ENCODE peak calls at places on chromosomes 1 and 21, in five cellular contexts. One of them, this sample, is unnamed.

GRCh38 chr1:110245876-110246620 is 35.9 kb downstream of the KCNC4 start:
- DNase-seq in ovary: no peak
- DNase-seq in IMR-90: no peak
- DNase-seq in heart right ventricle: no peak
- DNase-seq in PC-9: no peak
- DNase-seq in this sample: no peak

GRCh38 chr1:13513063-13513884 is 529 bp downstream of the LRRC38 start:
- DNase-seq in IMR-90: no peak
- DNase-seq in ovary: no peak
- DNase-seq in PC-9: no peak
- DNase-seq in heart right ventricle: no peak
- DNase-seq in this sample: no peak

GRCh38 chr1:23544444-23545389 is 13.7 kb upstream of the E2F2 start:
- DNase-seq in heart right ventricle: peak
- DNase-seq in ovary: peak
- DNase-seq in PC-9: peak
- DNase-seq in IMR-90: peak
- DNase-seq in this sample: no peak

GRCh38 chr1:17540255-17541001 is 930 bp downstream of the ARHGEF10L start:
- DNase-seq in PC-9: no peak
- DNase-seq in heart right ventricle: peak
- DNase-seq in IMR-90: no peak
- DNase-seq in ovary: peak
- DNase-seq in this sample: no peak

GRCh38 chr1:117615474-117615873 is 9.6 kb downstream of the TENT5C start:
- DNase-seq in heart right ventricle: no peak
- DNase-seq in IMR-90: no peak
- DNase-seq in ovary: no peak
- DNase-seq in PC-9: no peak
- DNase-seq in this sample: no peak

GRCh38 chr1:112935474-112936289 is 20.3 kb downstream of the SLC16A1 start:
- DNase-seq in heart right ventricle: no peak
- DNase-seq in IMR-90: peak
- DNase-seq in PC-9: no peak
- DNase-seq in ovary: no peak
- DNase-seq in this sample: no peak

GRCh38 chr1:108478429-108479015 is 28.4 kb downstream of the NBPF6 start:
- DNase-seq in ovary: no peak
- DNase-seq in heart right ventricle: no peak
- DNase-seq in PC-9: no peak
- DNase-seq in IMR-90: no peak
- DNase-seq in this sample: no peak

GRCh38 chr21:43892984-43893535 is 28.0 kb downstream of the AGPAT3 start:
- DNase-seq in IMR-90: no peak
- DNase-seq in PC-9: no peak
- DNase-seq in heart right ventricle: no peak
- DNase-seq in ovary: no peak
- DNase-seq in this sample: no peak

GRCh38 chr1:35600593-35600992 is 27.5 kb downstream of the TFAP2E start:
- DNase-seq in PC-9: no peak
- DNase-seq in ovary: no peak
- DNase-seq in heart right ventricle: no peak
- DNase-seq in IMR-90: no peak
- DNase-seq in this sample: no peak

GRCh38 chr1:41341756-41342562 is 19.3 kb upstream of the FOXO6 start:
- DNase-seq in heart right ventricle: no peak
- DNase-seq in PC-9: peak
- DNase-seq in ovary: peak
- DNase-seq in IMR-90: no peak
- DNase-seq in this sample: no peak

GRCh38 chr1:234954613-234955012 is 174.0 kb downstream of the TOMM20 start:
- DNase-seq in ovary: no peak
- DNase-seq in heart right ventricle: no peak
- DNase-seq in IMR-90: no peak
- DNase-seq in PC-9: no peak
- DNase-seq in this sample: no peak

GRCh38 chr1:178653091-178653490 is 72.0 kb upstream of the RALGPS2 start:
- DNase-seq in PC-9: peak
- DNase-seq in heart right ventricle: no peak
- DNase-seq in ovary: no peak
- DNase-seq in IMR-90: peak
- DNase-seq in this sample: no peak

GRCh38 chr1:2962541-2962940 is 58.7 kb upstream of the ACTRT2 start:
- DNase-seq in ovary: no peak
- DNase-seq in PC-9: no peak
- DNase-seq in IMR-90: no peak
- DNase-seq in heart right ventricle: no peak
- DNase-seq in this sample: no peak

GRCh38 chr1:67733741-67734690 is 49.0 kb downstream of the GADD45A start:
- DNase-seq in PC-9: no peak
- DNase-seq in heart right ventricle: no peak
- DNase-seq in ovary: no peak
- DNase-seq in IMR-90: no peak
- DNase-seq in this sample: no peak

GRCh38 chr21:45935628-45936027 is 45.9 kb upstream of the COL6A1 start:
- DNase-seq in ovary: no peak
- DNase-seq in heart right ventricle: no peak
- DNase-seq in PC-9: no peak
- DNase-seq in IMR-90: peak
- DNase-seq in this sample: no peak

GRCh38 chr1:116309090-116309870 is 63.8 kb upstream of the ATP1A1 start:
- DNase-seq in IMR-90: no peak
- DNase-seq in ovary: no peak
- DNase-seq in PC-9: no peak
- DNase-seq in heart right ventricle: no peak
- DNase-seq in this sample: no peak

GRCh38 chr1:70034403-70034802 is 171.0 kb downstream of the LRRC40 start:
- DNase-seq in heart right ventricle: no peak
- DNase-seq in IMR-90: peak
- DNase-seq in ovary: no peak
- DNase-seq in PC-9: peak
- DNase-seq in this sample: peak

GRCh38 chr1:229204863-229205777 is 65.8 kb upstream of the RAB4A start:
- DNase-seq in IMR-90: peak
- DNase-seq in ovary: peak
- DNase-seq in PC-9: no peak
- DNase-seq in heart right ventricle: no peak
- DNase-seq in this sample: peak

GRCh38 chr1:6570987-6571386 is 8.8 kb upstream of the ZBTB48 start:
- DNase-seq in ovary: no peak
- DNase-seq in IMR-90: no peak
- DNase-seq in heart right ventricle: no peak
- DNase-seq in PC-9: no peak
- DNase-seq in this sample: no peak

GRCh38 chr1:221869759-221870158 is 127.9 kb upstream of the DUSP10 start:
- DNase-seq in IMR-90: peak
- DNase-seq in ovary: no peak
- DNase-seq in heart right ventricle: no peak
- DNase-seq in PC-9: no peak
- DNase-seq in this sample: peak

GRCh38 chr1:32754282-32755097 is 51.9 kb upstream of the SYNC start:
- DNase-seq in PC-9: peak
- DNase-seq in IMR-90: peak
- DNase-seq in heart right ventricle: no peak
- DNase-seq in ovary: peak
- DNase-seq in this sample: no peak

GRCh38 chr1:26021647-26022403 is at the start of gene EXTL1:
- DNase-seq in IMR-90: peak
- DNase-seq in heart right ventricle: peak
- DNase-seq in PC-9: no peak
- DNase-seq in ovary: peak
- DNase-seq in this sample: no peak

GRCh38 chr21:41630917-41631316 is 123.0 kb upstream of the TMPRSS2 start:
- DNase-seq in PC-9: no peak
- DNase-seq in IMR-90: no peak
- DNase-seq in ovary: no peak
- DNase-seq in heart right ventricle: no peak
- DNase-seq in this sample: no peak

GRCh38 chr1:51296379-51297357 is 33.7 kb downstream of the TTC39A start:
- DNase-seq in IMR-90: peak
- DNase-seq in PC-9: peak
- DNase-seq in heart right ventricle: peak
- DNase-seq in ovary: peak
- DNase-seq in this sample: peak

GRCh38 chr1:98468111-98468717 is 193.3 kb upstream of the SNX7 start:
- DNase-seq in ovary: no peak
- DNase-seq in heart right ventricle: no peak
- DNase-seq in IMR-90: peak
- DNase-seq in PC-9: peak
- DNase-seq in this sample: peak

GRCh38 chr1:7885513-7886298 is 32.8 kb upstream of the UTS2 start:
- DNase-seq in PC-9: peak
- DNase-seq in IMR-90: no peak
- DNase-seq in ovary: no peak
- DNase-seq in heart right ventricle: no peak
- DNase-seq in this sample: no peak

GRCh38 chr21:42593815-42594157 is 59.6 kb upstream of the PDE9A start:
- DNase-seq in ovary: no peak
- DNase-seq in IMR-90: no peak
- DNase-seq in heart right ventricle: no peak
- DNase-seq in PC-9: no peak
- DNase-seq in this sample: no peak

GRCh38 chr1:67760030-67760821 is 73.0 kb downstream of the GNG12 start:
- DNase-seq in ovary: peak
- DNase-seq in IMR-90: peak
- DNase-seq in heart right ventricle: peak
- DNase-seq in PC-9: peak
- DNase-seq in this sample: no peak

GRCh38 chr1:243523766-243524165 is 267.9 kb downstream of the SDCCAG8 start:
- DNase-seq in PC-9: no peak
- DNase-seq in heart right ventricle: no peak
- DNase-seq in ovary: no peak
- DNase-seq in IMR-90: no peak
- DNase-seq in this sample: no peak

GRCh38 chr1:238537641-238538040 is 646.9 kb upstream of the ZP4 start:
- DNase-seq in PC-9: no peak
- DNase-seq in heart right ventricle: no peak
- DNase-seq in IMR-90: no peak
- DNase-seq in ovary: no peak
- DNase-seq in this sample: no peak

GRCh38 chr1:17741052-17741451 is 14.1 kb upstream of the ACTL8 start:
- DNase-seq in PC-9: no peak
- DNase-seq in heart right ventricle: no peak
- DNase-seq in IMR-90: no peak
- DNase-seq in ovary: no peak
- DNase-seq in this sample: no peak

GRCh38 chr21:29775462-29775861 is 164.3 kb downstream of the GRIK1 start:
- DNase-seq in IMR-90: no peak
- DNase-seq in heart right ventricle: no peak
- DNase-seq in ovary: no peak
- DNase-seq in PC-9: no peak
- DNase-seq in this sample: no peak

GRCh38 chr1:28718601-28719331 is 18.0 kb upstream of the YTHDF2 start:
- DNase-seq in ovary: no peak
- DNase-seq in PC-9: no peak
- DNase-seq in heart right ventricle: no peak
- DNase-seq in IMR-90: peak
- DNase-seq in this sample: peak

GRCh38 chr1:207240325-207241095 is 81.0 kb upstream of the CD55 start:
- DNase-seq in IMR-90: peak
- DNase-seq in ovary: no peak
- DNase-seq in heart right ventricle: no peak
- DNase-seq in PC-9: peak
- DNase-seq in this sample: no peak

GRCh38 chr1:149884433-149885363 is 14.7 kb upstream of the BOLA1 start:
- DNase-seq in ovary: no peak
- DNase-seq in PC-9: peak
- DNase-seq in IMR-90: peak
- DNase-seq in heart right ventricle: no peak
- DNase-seq in this sample: no peak

DNA sequence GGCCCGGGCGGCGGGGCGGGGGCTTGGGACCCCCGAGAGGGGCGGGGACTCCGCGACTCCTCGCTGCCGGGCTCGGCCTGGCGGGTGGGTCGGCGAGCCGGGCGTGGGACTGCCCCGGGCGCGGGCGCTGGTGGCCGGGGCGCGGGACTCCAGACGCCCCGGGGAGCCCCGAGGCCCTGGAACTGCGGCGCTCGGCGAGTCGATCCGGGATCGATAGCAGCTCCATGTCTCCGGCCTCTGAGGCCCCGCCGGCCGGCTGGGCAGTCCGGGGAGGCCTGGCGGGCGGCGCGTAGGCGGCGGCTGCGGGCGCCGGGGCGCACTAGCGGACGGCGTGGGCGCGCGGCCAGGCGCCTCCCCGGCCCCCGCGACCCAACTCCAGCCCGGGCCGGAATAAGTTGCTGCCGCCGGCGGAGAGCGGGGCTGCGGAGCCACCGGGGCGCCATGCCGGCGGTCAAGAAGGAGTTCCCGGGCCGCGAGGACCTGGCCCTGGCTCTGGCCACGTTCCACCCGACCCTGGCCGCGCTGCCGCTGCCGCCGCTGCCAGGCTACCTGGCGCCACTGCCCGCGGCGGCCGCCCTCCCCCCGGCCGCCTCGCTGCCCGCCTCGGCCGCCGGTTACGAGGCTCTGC is 382 bp downstream of the SAMD11 start:
- DNase-seq in ovary: no peak
- DNase-seq in PC-9: no peak
- DNase-seq in IMR-90: no peak
- DNase-seq in heart right ventricle: no peak
- DNase-seq in this sample: no peak
- H3K4me3 ChIP-seq in ovary: peak
- H3K4me3 ChIP-seq in PC-9: peak
- H3K4me3 ChIP-seq in IMR-90: peak
- H3K4me3 ChIP-seq in heart right ventricle: peak
- H3K4me3 ChIP-seq in this sample: peak

GRCh38 chr1:54218883-54219687 is 19.1 kb downstream of the MRPL37 start:
- DNase-seq in PC-9: no peak
- DNase-seq in heart right ventricle: no peak
- DNase-seq in IMR-90: peak
- DNase-seq in ovary: no peak
- DNase-seq in this sample: no peak
- TF ChIP-seq CTCF in PC-9: no peak
- TF ChIP-seq CTCF in heart right ventricle: no peak
- TF ChIP-seq CTCF in IMR-90: no peak
- TF ChIP-seq CTCF in ovary: no peak
- TF ChIP-seq CTCF in this sample: no peak

GRCh38 chr1:188709146-188709545 is 1768.5 kb downstream of the BRINP3 start:
- DNase-seq in PC-9: no peak
- DNase-seq in ovary: no peak
- DNase-seq in heart right ventricle: no peak
- DNase-seq in IMR-90: no peak
- DNase-seq in this sample: no peak
- H3K27ac ChIP-seq in PC-9: no peak
- H3K27ac ChIP-seq in ovary: no peak
- H3K27ac ChIP-seq in heart right ventricle: no peak
- H3K27ac ChIP-seq in IMR-90: no peak
- H3K27ac ChIP-seq in this sample: no peak

GRCh38 chr1:156727492-156727891 is 777 bp upstream of the METTL25B start:
- DNase-seq in IMR-90: no peak
- DNase-seq in ovary: no peak
- DNase-seq in PC-9: no peak
- DNase-seq in heart right ventricle: no peak
- DNase-seq in this sample: no peak

GRCh38 chr1:156725683-156726280 is 2.5 kb upstream of the METTL25B start:
- DNase-seq in IMR-90: peak
- DNase-seq in PC-9: peak
- DNase-seq in heart right ventricle: peak
- DNase-seq in ovary: peak
- DNase-seq in this sample: peak

GRCh38 chr1:156726549-156727226 is 1.6 kb upstream of the METTL25B start:
- DNase-seq in PC-9: peak
- DNase-seq in heart right ventricle: peak
- DNase-seq in ovary: no peak
- DNase-seq in IMR-90: peak
- DNase-seq in this sample: no peak

GRCh38 chr1:156727914-156728598 is at the start of gene METTL25B:
- DNase-seq in ovary: peak
- DNase-seq in PC-9: peak
- DNase-seq in IMR-90: peak
- DNase-seq in heart right ventricle: peak
- DNase-seq in this sample: no peak
- H3K4me3 ChIP-seq in ovary: peak
- H3K4me3 ChIP-seq in PC-9: peak
- H3K4me3 ChIP-seq in IMR-90: peak
- H3K4me3 ChIP-seq in heart right ventricle: peak
- H3K4me3 ChIP-seq in this sample: peak

This sample was measured in AG04450.